ENCODE peak calls at places on chromosomes 12 and 14, in nine cellular contexts. D is lower lobe of right lung; W is astrocyte; S is caudate nucleus; F is esophagus squamous epithelium; Q is transverse colon; T is esophagus muscularis mucosa; C is CD8-positive, alpha-beta memory T cell; X is neuronal stem cell. Z is an unnamed sample.
A peak's percentile ranks its signal among the peaks of the same experiment; 100 is the strongest.

GRCh38 chr14:95273041-95273978 is 46.4 kb downstream of the CLMN start:
- DNase-seq in Q (peak; percentile 79), D (no peak), F (no peak), W (no peak), X (no peak), T (no peak), C (no peak), S (no peak), Z (no peak)

GRCh38 chr14:28895389-28895788 is 128.8 kb downstream of the FOXG1 start:
- DNase-seq in D (no peak), T (no peak), Q (no peak), S (no peak), F (no peak), W (no peak), C (no peak), X (no peak), Z (no peak)

GRCh38 chr12:25320123-25321006 is 69.6 kb upstream of the KRAS start:
- DNase-seq in C (no peak), W (peak; percentile 65), F (no peak), Q (no peak), X (no peak), S (no peak), D (no peak), T (no peak), Z (no peak)

GRCh38 chr12:68815232-68815927 is 7.4 kb downstream of the MDM2 start:
- DNase-seq in T (no peak), C (no peak), F (no peak), Q (no peak), D (no peak), X (no peak), W (no peak), S (no peak), Z (no peak)

GRCh38 chr14:100899841-100900771 is 3.4 kb downstream of the RTL1 start:
- DNase-seq in C (no peak), S (no peak), X (peak; percentile 59), Q (no peak), D (peak; percentile 14), T (peak; percentile 87), W (no peak), F (no peak), Z (no peak)

GRCh38 chr12:111741235-111741812 is 25.4 kb upstream of the ALDH2 start:
- DNase-seq in D (no peak), Q (peak; percentile 50), C (no peak), S (no peak), F (no peak), X (no peak), T (no peak), W (peak; percentile 42), Z (no peak)

GRCh38 chr12:116062698-116063097 is 214.8 kb downstream of the MED13L start:
- DNase-seq in S (no peak), X (no peak), C (no peak), T (no peak), Q (no peak), F (no peak), D (no peak), W (no peak), Z (no peak)

GRCh38 chr12:47276253-47277070 is 196.7 kb upstream of the AMIGO2 start:
- DNase-seq in F (peak; percentile 5), C (peak; percentile 82), Q (peak; percentile 67), S (no peak), D (no peak), T (peak; percentile 90), X (no peak), W (no peak), Z (no peak)

GRCh38 chr14:70780396-70781075 is 28.8 kb downstream of the MAP3K9 start:
- DNase-seq in F (no peak), X (no peak), W (no peak), S (no peak), C (no peak), T (no peak), Q (peak; percentile 27), D (peak; percentile 60), Z (no peak)

GRCh38 chr14:105379946-105380345 is 18.4 kb upstream of the TEX22 start:
- DNase-seq in F (no peak), S (no peak), X (no peak), Q (no peak), C (no peak), T (no peak), W (no peak), D (no peak), Z (no peak)

GRCh38 chr14:70027785-70028428 is 148.7 kb downstream of the SMOC1 start:
- DNase-seq in D (peak; percentile 72), Q (peak; percentile 71), T (no peak), X (peak; percentile 65), F (no peak), S (peak; percentile 73), C (no peak), W (no peak), Z (peak; percentile 45)

GRCh38 chr12:57323402-57323801 is 72.4 kb upstream of the STAC3 start:
- DNase-seq in W (no peak), S (no peak), D (no peak), Q (no peak), X (no peak), F (no peak), C (no peak), T (no peak), Z (no peak)

GRCh38 chr12:116143883-116144266 is 133.6 kb downstream of the MED13L start:
- DNase-seq in X (no peak), W (peak; percentile 84), F (no peak), D (no peak), T (no peak), S (no peak), Q (no peak), C (no peak), Z (no peak)

GRCh38 chr14:24058951-24059475 is 7.2 kb downstream of the CARMIL3 start:
- DNase-seq in Q (no peak), S (no peak), T (no peak), F (no peak), X (no peak), D (no peak), W (no peak), C (no peak), Z (no peak)

GRCh38 chr14:42299692-42300091 is 693.0 kb downstream of the LRFN5 start:
- DNase-seq in T (no peak), W (no peak), F (no peak), S (no peak), D (no peak), X (no peak), C (no peak), Q (no peak), Z (no peak)

GRCh38 chr12:84924956-84925355 is 12.4 kb upstream of the SLC6A15 start:
- DNase-seq in X (no peak), T (no peak), W (peak; percentile 11), F (no peak), S (no peak), Q (no peak), D (no peak), C (no peak), Z (no peak)

GRCh38 chr12:72282721-72283120 is 10.6 kb downstream of the TRHDE start:
- DNase-seq in F (no peak), C (no peak), D (no peak), X (no peak), W (no peak), Q (no peak), S (no peak), T (no peak), Z (no peak)

GRCh38 chr12:75816892-75817291 is 214.7 kb downstream of the PHLDA1 start:
- DNase-seq in W (peak; percentile 61), D (no peak), Q (no peak), T (no peak), C (no peak), F (no peak), S (no peak), X (no peak), Z (no peak)

GRCh38 chr14:61608245-61609142 is 86.8 kb upstream of the HIF1A start:
- DNase-seq in S (peak; percentile 22), W (peak; percentile 83), T (no peak), Q (no peak), C (no peak), D (no peak), F (no peak), X (peak; percentile 67), Z (no peak)

GRCh38 chr12:21731144-21731543 is 43.4 kb downstream of the KCNJ8 start:
- DNase-seq in D (no peak), S (no peak), T (no peak), F (no peak), Q (no peak), X (no peak), W (no peak), C (no peak), Z (no peak)

GRCh38 chr12:109972821-109973220 is 23.3 kb downstream of the GIT2 start:
- DNase-seq in S (no peak), Q (no peak), F (no peak), X (no peak), W (no peak), C (no peak), D (no peak), T (no peak), Z (no peak)

GRCh38 chr12:66716522-66716921 is 37.6 kb upstream of the GRIP1 start:
- DNase-seq in C (no peak), D (no peak), W (no peak), X (no peak), F (no peak), Q (no peak), T (no peak), S (no peak), Z (no peak)

DNA sequence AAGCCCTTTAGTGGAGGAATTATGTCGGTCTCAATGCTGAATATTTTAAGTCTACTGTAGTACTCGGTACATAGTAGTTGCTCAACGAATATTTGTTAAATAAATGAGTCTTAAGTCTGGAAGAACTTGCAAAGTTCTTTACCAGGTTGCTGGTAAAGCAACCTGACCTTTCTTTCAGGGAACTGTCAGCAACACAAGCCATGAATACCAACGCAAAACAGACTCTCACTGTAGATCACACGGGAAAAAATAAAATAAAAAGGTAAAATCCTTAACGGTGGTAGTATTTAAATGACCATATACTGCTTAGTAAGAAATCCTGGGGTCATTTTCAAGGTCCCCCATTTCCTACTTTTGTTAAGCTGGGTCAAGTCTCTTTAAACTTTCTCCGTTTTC is 447 bp upstream of the NUBPL start:
- DNase-seq in W (no peak), C (no peak), Q (no peak), T (no peak), X (no peak), S (no peak), D (no peak), F (no peak), Z (no peak)
- H3K27ac ChIP-seq in W (peak overlapping the region; percentile 93), C (peak overlapping the region; percentile 84), Q (peak overlapping the region; percentile 82), T (peak overlapping the region; percentile 89), X (no peak overlapping the region), S (peak overlapping the region; percentile 89), D (peak overlapping the region; percentile 90), F (peak overlapping the region; percentile 90), Z (peak overlapping the region; percentile 75)

GRCh38 chr14:103189481-103190470 is 66.5 kb downstream of the TNFAIP2 start:
- DNase-seq in T (no peak), W (no peak), Q (no peak), D (no peak), C (no peak), S (no peak), F (no peak), X (no peak), Z (no peak)
- H3K27ac ChIP-seq in T (peak overlapping the region; percentile 41), W (no peak overlapping the region), Q (no peak overlapping the region), D (no peak overlapping the region), C (no peak overlapping the region), S (no peak overlapping the region), F (peak overlapping the region; percentile 1), X (no peak overlapping the region), Z (no peak overlapping the region)

GRCh38 chr14:31201111-31201510 is 6.5 kb downstream of the HECTD1 start:
- DNase-seq in C (no peak), Q (no peak), T (no peak), D (no peak), W (no peak), F (no peak), X (no peak), S (no peak), Z (no peak)
- H3K27ac ChIP-seq in C (no peak overlapping the region), Q (no peak overlapping the region), T (no peak overlapping the region), D (no peak overlapping the region), W (no peak overlapping the region), F (no peak overlapping the region), X (no peak overlapping the region), S (no peak overlapping the region), Z (no peak overlapping the region)

GRCh38 chr12:54369597-54370217 is 5.4 kb upstream of the GPR84 start:
- DNase-seq in S (no peak), C (no peak), X (no peak), W (no peak), Q (no peak), D (no peak), T (no peak), F (no peak), Z (no peak)
- H3K27ac ChIP-seq in S (no peak overlapping the region), C (no peak overlapping the region), X (no peak overlapping the region), W (no peak overlapping the region), Q (peak overlapping the region; percentile 39), D (no peak overlapping the region), T (peak overlapping the region; percentile 86), F (peak overlapping the region; percentile 84), Z (no peak overlapping the region)